ENCODE peak calls at places on chromosomes 7 and 10, in four cellular contexts. One of them, this sample, is unnamed.

GRCh38 chr7:151001546-151001945 is 10.7 kb downstream of the NOS3 start:
- DNase-seq in NCI-H460: no peak
- DNase-seq in astrocyte of the spinal cord: no peak
- DNase-seq in right lobe of liver: no peak
- DNase-seq in this sample: no peak

GRCh38 chr7:9507281-9507680 is 1073.9 kb downstream of the NXPH1 start:
- DNase-seq in NCI-H460: peak
- DNase-seq in astrocyte of the spinal cord: peak
- DNase-seq in right lobe of liver: no peak
- DNase-seq in this sample: no peak

GRCh38 chr10:116978906-116979305 is 26.1 kb downstream of the SHTN1 start:
- DNase-seq in NCI-H460: no peak
- DNase-seq in astrocyte of the spinal cord: no peak
- DNase-seq in right lobe of liver: no peak
- DNase-seq in this sample: no peak

GRCh38 chr10:131444862-131445461 is 133.4 kb upstream of the TCERG1L start:
- DNase-seq in NCI-H460: no peak
- DNase-seq in astrocyte of the spinal cord: no peak
- DNase-seq in right lobe of liver: no peak
- DNase-seq in this sample: no peak

GRCh38 chr10:87817291-87817872 is 644 bp downstream of the ATAD1 start:
- DNase-seq in NCI-H460: peak
- DNase-seq in astrocyte of the spinal cord: peak
- DNase-seq in right lobe of liver: no peak
- DNase-seq in this sample: peak

GRCh38 chr7:155796381-155797261 is 15.6 kb downstream of the SHH start:
- DNase-seq in NCI-H460: no peak
- DNase-seq in astrocyte of the spinal cord: no peak
- DNase-seq in right lobe of liver: peak
- DNase-seq in this sample: no peak

GRCh38 chr7:94612253-94612652 is 43.7 kb downstream of the SGCE start:
- DNase-seq in NCI-H460: no peak
- DNase-seq in astrocyte of the spinal cord: no peak
- DNase-seq in right lobe of liver: no peak
- DNase-seq in this sample: no peak

GRCh38 chr10:111034598-111035310 is 42.1 kb upstream of the ADRA2A start:
- DNase-seq in NCI-H460: no peak
- DNase-seq in astrocyte of the spinal cord: peak
- DNase-seq in right lobe of liver: no peak
- DNase-seq in this sample: no peak

GRCh38 chr10:31587691-31588090 is 268.7 kb downstream of the ZEB1 start:
- DNase-seq in NCI-H460: no peak
- DNase-seq in astrocyte of the spinal cord: no peak
- DNase-seq in right lobe of liver: no peak
- DNase-seq in this sample: no peak

GRCh38 chr10:73590881-73591577 is at the start of gene USP54:
- DNase-seq in NCI-H460: no peak
- DNase-seq in astrocyte of the spinal cord: peak
- DNase-seq in right lobe of liver: no peak
- DNase-seq in this sample: peak

GRCh38 chr7:15084368-15084767 is 181.8 kb upstream of the DGKB start:
- DNase-seq in NCI-H460: no peak
- DNase-seq in astrocyte of the spinal cord: peak
- DNase-seq in right lobe of liver: no peak
- DNase-seq in this sample: no peak

GRCh38 chr7:1018334-1018695 is 26.0 kb upstream of the GPR146 start:
- DNase-seq in NCI-H460: no peak
- DNase-seq in astrocyte of the spinal cord: no peak
- DNase-seq in right lobe of liver: no peak
- DNase-seq in this sample: no peak

GRCh38 chr7:124764847-124765400 is 668 bp downstream of the GPR37 start:
- DNase-seq in NCI-H460: no peak
- DNase-seq in astrocyte of the spinal cord: no peak
- DNase-seq in right lobe of liver: peak
- DNase-seq in this sample: no peak

GRCh38 chr10:100518761-100519241 is 860 bp downstream of the SEC31B start:
- DNase-seq in NCI-H460: peak
- DNase-seq in astrocyte of the spinal cord: peak
- DNase-seq in right lobe of liver: peak
- DNase-seq in this sample: peak

GRCh38 chr10:47451998-47452494 is 31.9 kb downstream of the ANXA8 start:
- DNase-seq in NCI-H460: no peak
- DNase-seq in astrocyte of the spinal cord: no peak
- DNase-seq in right lobe of liver: no peak
- DNase-seq in this sample: no peak

GRCh38 chr10:117535045-117535751 is 7.3 kb upstream of the EMX2 start:
- DNase-seq in NCI-H460: no peak
- DNase-seq in astrocyte of the spinal cord: no peak
- DNase-seq in right lobe of liver: no peak
- DNase-seq in this sample: no peak